ENCODE peak calls at places on chromosome 14, in seven cellular contexts. A is brain microvascular endothelial cell, Q is PC-9, N is prostate gland, Z is HL-60, L is AG04449, O is psoas muscle. G is an unnamed sample.

GRCh38 chr14:83520837-83521236 is 1987.2 kb upstream of the SEL1L start:
- DNase-seq in Z (no peak), L (no peak), N (no peak), A (peak), O (no peak), Q (no peak), G (no peak)

GRCh38 chr14:50961606-50962259 is 17.4 kb upstream of the PYGL start:
- DNase-seq in N (peak), Z (no peak), O (no peak), Q (peak), L (peak), A (peak), G (peak)

GRCh38 chr14:75636100-75636692 is 24.5 kb downstream of the ERG28 start:
- DNase-seq in Q (peak), Z (no peak), L (no peak), A (peak), N (no peak), O (no peak), G (peak)

GRCh38 chr14:22836301-22837058 is at the start of gene MMP14:
- DNase-seq in A (peak), Q (no peak), Z (no peak), L (no peak), N (peak), O (peak), G (peak)

GRCh38 chr14:93780811-93781210 is 7.5 kb downstream of the PRIMA1 start:
- DNase-seq in L (no peak), O (no peak), N (no peak), Z (no peak), Q (no peak), A (no peak), G (no peak)

GRCh38 chr14:74934476-74935339 is 11.6 kb upstream of the RPS6KL1 start:
- DNase-seq in Z (peak), N (no peak), Q (no peak), O (no peak), A (no peak), L (no peak), G (peak)

GRCh38 chr14:50859296-50859624 is 12.6 kb upstream of the ABHD12B start:
- DNase-seq in Q (no peak), A (no peak), N (no peak), O (no peak), L (no peak), Z (no peak), G (no peak)

GRCh38 chr14:92934196-92935085 is 11.5 kb downstream of the CHGA start:
- DNase-seq in Q (no peak), A (no peak), N (no peak), L (no peak), Z (no peak), O (no peak), G (no peak)

GRCh38 chr14:59332727-59333126 is 132.5 kb downstream of the GPR135 start:
- DNase-seq in N (no peak), L (peak), Z (no peak), Q (no peak), A (peak), O (no peak), G (peak)

GRCh38 chr14:58082011-58082410 is 70.0 kb downstream of the ARMH4 start:
- DNase-seq in L (no peak), A (peak), O (no peak), Z (no peak), Q (no peak), N (no peak), G (peak)

GRCh38 chr14:34966413-34966812 is 16.4 kb upstream of the SRP54 start:
- DNase-seq in Z (no peak), Q (no peak), N (no peak), A (no peak), L (no peak), O (no peak), G (no peak)

GRCh38 chr14:21105095-21105494 is 4.2 kb downstream of the TMEM253 start:
- DNase-seq in A (no peak), L (no peak), Z (no peak), Q (no peak), N (no peak), O (no peak), G (no peak)

GRCh38 chr14:73591690-73592448 is at the start of gene ACOT4:
- DNase-seq in A (no peak), O (no peak), N (no peak), L (no peak), Q (peak), Z (no peak), G (no peak)

GRCh38 chr14:50741571-50741970 is 73.5 kb upstream of the SAV1 start:
- DNase-seq in O (no peak), N (peak), Q (peak), A (peak), L (no peak), Z (no peak), G (peak)

GRCh38 chr14:102088012-102088792 is 1.4 kb upstream of the HSP90AA1 start:
- DNase-seq in Q (peak), O (peak), L (no peak), A (peak), N (peak), Z (peak), G (peak)

GRCh38 chr14:97233319-97233980 is 436.3 kb downstream of the VRK1 start:
- DNase-seq in L (no peak), A (no peak), N (peak), O (no peak), Q (no peak), Z (no peak), G (no peak)

GRCh38 chr14:30002859-30003258 is 75.2 kb upstream of the PRKD1 start:
- DNase-seq in Z (no peak), Q (no peak), A (no peak), L (no peak), O (no peak), N (no peak), G (no peak)

GRCh38 chr14:69616408-69616773 is 5.0 kb downstream of the SUSD6 start:
- DNase-seq in Z (no peak), Q (no peak), N (no peak), A (no peak), L (no peak), O (no peak), G (no peak)
- H3K4me3 ChIP-seq in Z (no peak), Q (no peak), N (no peak), A (no peak), L (no peak), O (peak), G (no peak)

DNA sequence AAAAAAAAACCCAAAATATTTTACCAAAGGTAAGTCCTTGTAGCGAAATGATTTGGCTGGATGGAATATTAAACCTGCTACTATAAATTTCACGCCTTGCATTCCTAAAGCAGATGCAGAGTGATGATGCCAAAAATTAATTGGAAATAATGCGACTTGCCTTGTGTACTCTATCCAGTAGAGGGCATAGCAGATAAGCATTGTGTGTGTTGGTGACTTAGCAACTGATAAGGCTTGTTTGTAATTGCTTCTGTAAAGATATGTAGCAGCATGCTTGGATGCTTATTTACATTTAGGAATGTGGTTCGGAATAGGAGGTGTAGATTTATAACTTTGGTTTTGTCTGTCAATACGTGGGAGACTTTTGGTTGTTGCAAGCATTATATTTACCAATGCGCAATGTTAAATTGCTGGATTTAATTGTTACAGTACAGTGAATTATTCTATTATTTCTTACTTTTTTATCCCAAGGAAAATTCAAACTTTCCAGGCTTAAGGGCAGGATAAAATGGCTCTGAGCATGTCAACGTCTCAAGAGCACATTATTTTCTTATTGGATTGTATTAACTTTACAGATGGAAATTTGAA is 80.5 kb downstream of the TMEM260 start:
- DNase-seq in A (peak), L (peak), Q (peak), O (no peak), Z (peak), N (no peak), G (peak)
- TF ChIP-seq CTCF in A (peak), L (peak), Q (peak), O (peak), Z (peak), N (peak), G (peak)

GRCh38 chr14:53491256-53491905 is 338.3 kb upstream of the DDHD1 start:
- DNase-seq in A (no peak), Z (no peak), Q (no peak), O (no peak), N (no peak), L (peak), G (peak)
- H3K4me3 ChIP-seq in A (no peak), Z (no peak), Q (no peak), O (no peak), N (no peak), L (no peak), G (no peak)

GRCh38 chr14:100645200-100645985 is 58.2 kb upstream of the BEGAIN start:
- DNase-seq in A (peak), O (peak), N (peak), L (no peak), Q (peak), Z (peak), G (peak)
- TF ChIP-seq CTCF in A (peak), O (peak), N (peak), L (peak), Q (peak), Z (peak), G (peak)

GRCh38 chr14:100191584-100192249 is 32.3 kb upstream of the DEGS2 start:
- DNase-seq in O (no peak), A (no peak), Q (no peak), L (no peak), N (no peak), Z (no peak), G (peak)

GRCh38 chr14:100190126-100190525 is 30.7 kb upstream of the DEGS2 start:
- DNase-seq in O (no peak), Q (no peak), L (no peak), N (no peak), A (no peak), Z (no peak), G (no peak)

GRCh38 chr14:100193417-100194357 is 34.2 kb upstream of the DEGS2 start:
- DNase-seq in N (peak), Z (peak), O (no peak), Q (no peak), A (no peak), L (no peak), G (no peak)

GRCh38 chr14:100192672-100193416 is 33.4 kb upstream of the DEGS2 start:
- DNase-seq in N (peak), L (peak), Q (peak), O (peak), A (peak), Z (peak), G (peak)

DNA sequence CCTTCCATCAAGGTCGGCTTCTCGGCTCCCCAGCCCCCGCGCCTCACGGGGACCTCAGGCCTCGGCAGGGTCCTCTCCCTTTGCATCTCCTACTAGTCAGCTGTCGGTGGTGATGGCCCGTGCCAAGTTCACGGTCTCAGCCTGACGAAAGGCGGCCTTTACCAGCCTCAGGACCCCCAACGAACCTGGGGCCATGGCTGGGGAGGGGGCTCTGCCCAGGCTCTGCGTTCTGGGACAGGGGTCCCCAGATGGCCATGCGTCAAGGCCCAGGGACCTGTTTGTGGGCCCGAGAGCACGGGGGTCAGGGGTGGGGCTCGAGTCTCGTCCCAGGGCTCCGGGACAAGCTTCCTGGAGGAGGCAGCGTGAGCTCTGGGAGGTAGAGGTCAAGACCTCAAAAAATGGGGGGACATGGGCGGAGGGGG is 32.8 kb upstream of the DEGS2 start:
- DNase-seq in A (no peak), O (peak), Z (no peak), Q (no peak), N (no peak), L (no peak), G (no peak)
- H3K4me3 ChIP-seq in A (peak), O (peak), Z (peak), Q (peak), N (peak), L (peak), G (peak)